ENCODE peak calls at places on chromosome 1, in eight cellular contexts. A is cardiac fibroblast; F is CD8-positive, alpha-beta T cell; C is neuronal stem cell; B is left lung; S is sigmoid colon; X is fibroblast of lung; J is astrocyte of the spinal cord. L is an unnamed sample.

GRCh38 chr1:158864595-158864994 is 33.4 kb downstream of the MNDA start:
- DNase-seq in A (no peak), F (no peak), C (peak; percentile 41), B (no peak), S (no peak), X (no peak), J (no peak), L (no peak)

GRCh38 chr1:59747469-59748014 is 67.2 kb upstream of the HOOK1 start:
- DNase-seq in A (no peak), F (no peak), C (no peak), B (no peak), S (no peak), X (no peak), J (no peak), L (no peak)

GRCh38 chr1:114550336-114550735 is 31.1 kb downstream of the BCAS2 start:
- DNase-seq in A (no peak), F (no peak), C (no peak), B (no peak), S (no peak), X (no peak), J (no peak), L (no peak)

GRCh38 chr1:97621955-97622354 is 298.9 kb downstream of the DPYD start:
- DNase-seq in A (peak; percentile 54), F (no peak), C (no peak), B (no peak), S (no peak), X (no peak), J (no peak), L (no peak)

GRCh38 chr1:53339736-53340385 is 12.0 kb upstream of the LRP8 start:
- DNase-seq in A (no peak), F (peak; percentile 0), C (no peak), B (peak; percentile 16), S (no peak), X (no peak), J (no peak), L (no peak)

GRCh38 chr1:182629674-182630073 is 25.5 kb upstream of the RGS16 start:
- DNase-seq in A (no peak), F (peak; percentile 50), C (no peak), B (no peak), S (no peak), X (no peak), J (no peak), L (no peak)

GRCh38 chr1:98940680-98941079 is 64.0 kb downstream of the PLPPR5 start:
- DNase-seq in A (peak; percentile 63), F (no peak), C (no peak), B (no peak), S (no peak), X (peak; percentile 50), J (peak; percentile 22), L (peak; percentile 5)

GRCh38 chr1:15246960-15247614 is at the start of gene FHAD1:
- DNase-seq in A (peak; percentile 40), F (peak; percentile 52), C (peak; percentile 77), B (peak; percentile 61), S (peak; percentile 74), X (peak; percentile 67), J (peak; percentile 68), L (peak; percentile 16)

GRCh38 chr1:201307760-201308499 is 24.6 kb downstream of the PKP1 start:
- DNase-seq in A (no peak), F (no peak), C (no peak), B (no peak), S (no peak), X (no peak), J (no peak), L (peak; percentile 61)

DNA sequence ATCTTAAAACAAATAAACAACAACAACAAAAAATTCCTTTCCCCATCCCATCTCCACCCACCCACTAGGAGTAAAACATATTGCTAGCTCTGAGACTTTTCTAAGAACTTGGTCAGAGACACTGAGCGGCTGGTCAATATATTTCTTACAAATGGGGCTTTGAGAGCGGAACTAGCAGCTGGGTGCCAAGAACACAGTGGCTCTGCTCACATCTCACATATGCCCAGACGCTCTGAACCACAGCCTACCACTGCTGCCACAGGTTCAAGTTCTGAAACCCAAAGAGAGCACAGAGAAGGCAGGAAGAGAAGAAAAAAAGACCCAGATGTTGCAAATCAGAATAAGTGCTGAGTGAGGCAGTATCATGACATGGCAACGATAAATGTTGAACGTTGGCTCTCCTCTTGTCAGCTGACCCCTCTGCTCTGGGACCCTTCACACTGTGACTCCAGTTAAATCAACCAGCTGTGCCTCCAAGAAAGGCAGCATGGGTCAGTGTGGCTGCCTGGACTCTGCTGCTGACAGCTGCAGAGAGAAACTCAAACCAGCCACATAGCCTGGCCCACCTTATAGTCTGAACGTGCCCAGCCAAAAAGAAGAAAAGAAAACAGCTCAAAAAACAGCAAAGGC is 26.4 kb downstream of the HIVEP3 start:
- DNase-seq in A (no peak), F (peak; percentile 16), C (no peak), B (no peak), S (no peak), X (peak; percentile 39), J (no peak), L (no peak)
- H3K4me3 ChIP-seq in A (no peak overlapping the region), F (peak overlapping the region; percentile 56), C (no peak overlapping the region), B (no peak overlapping the region), S (no peak overlapping the region), X (no peak overlapping the region), J (no peak overlapping the region), L (no peak overlapping the region)

GRCh38 chr1:20931930-20932436 is 144.9 kb upstream of the HP1BP3 start:
- DNase-seq in A (no peak), F (no peak), C (no peak), B (no peak), S (no peak), X (no peak), J (no peak), L (no peak)

GRCh38 chr1:20935717-20936116 is 148.6 kb upstream of the HP1BP3 start:
- DNase-seq in A (no peak), F (no peak), C (no peak), B (no peak), S (no peak), X (no peak), J (no peak), L (no peak)

GRCh38 chr1:20936216-20936615 is 149.1 kb upstream of the HP1BP3 start:
- DNase-seq in A (no peak), F (no peak), C (no peak), B (no peak), S (no peak), X (no peak), J (no peak), L (no peak)

GRCh38 chr1:20932437-20932977 is 145.4 kb upstream of the HP1BP3 start:
- DNase-seq in A (no peak), F (no peak), C (no peak), B (no peak), S (no peak), X (no peak), J (no peak), L (no peak)

DNA sequence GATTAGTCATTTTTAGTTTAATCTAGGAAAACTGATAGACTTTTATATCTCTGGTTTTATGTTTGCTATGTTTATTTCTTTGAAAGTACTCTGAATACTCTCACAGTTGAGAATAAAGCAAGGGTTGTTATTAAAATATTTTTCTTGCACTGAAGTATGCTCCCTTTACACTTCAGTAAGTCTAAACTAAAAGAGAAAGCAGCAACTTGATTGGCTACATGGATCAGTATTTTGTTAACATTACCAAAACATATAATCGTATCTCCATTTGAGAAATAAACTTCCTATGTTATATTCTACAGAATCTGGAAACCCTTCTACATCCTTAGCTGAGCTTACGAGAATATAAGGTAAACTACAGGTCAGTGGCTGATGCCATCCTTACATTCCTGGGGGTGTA is 149.5 kb upstream of the HP1BP3 start:
- DNase-seq in A (no peak), F (no peak), C (no peak), B (no peak), S (no peak), X (peak; percentile 45), J (peak; percentile 16), L (no peak)
- H3K4me3 ChIP-seq in A (no peak overlapping the region), F (no peak overlapping the region), C (no peak overlapping the region), B (no peak overlapping the region), S (peak overlapping the region; percentile 7), X (no peak overlapping the region), J (no peak overlapping the region), L (no peak overlapping the region)

DNA sequence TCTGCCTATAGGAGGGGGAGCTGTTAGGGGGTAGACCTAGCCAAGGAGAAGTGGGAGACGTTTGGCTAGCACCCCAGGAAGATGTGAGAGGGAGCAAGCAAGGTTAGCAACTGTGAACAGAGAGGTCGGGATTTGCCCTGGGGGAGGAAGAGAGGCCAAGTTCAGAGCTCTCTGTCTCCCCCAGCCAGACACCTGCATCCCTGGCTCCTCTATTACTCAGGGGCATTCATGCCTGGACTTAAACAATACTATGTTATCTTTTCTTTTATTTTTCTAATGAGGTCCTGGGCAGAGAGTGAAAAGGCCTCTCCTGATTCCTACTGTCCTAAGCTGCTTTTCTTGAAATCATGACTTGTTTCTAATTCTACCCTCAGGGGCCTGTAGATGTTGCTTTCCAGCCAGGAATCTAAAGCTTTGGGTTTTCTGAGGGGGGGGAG is 2.4 kb downstream of the BTG2 start:
- DNase-seq in A (no peak), F (peak; percentile 14), C (no peak), B (no peak), S (no peak), X (no peak), J (no peak), L (no peak)
- H3K4me3 ChIP-seq in A (peak overlapping the region; percentile 93), F (peak overlapping the region; percentile 98), C (no peak overlapping the region), B (peak overlapping the region; percentile 96), S (peak overlapping the region; percentile 98), X (no peak overlapping the region), J (peak overlapping the region; percentile 6), L (no peak overlapping the region)

DNA sequence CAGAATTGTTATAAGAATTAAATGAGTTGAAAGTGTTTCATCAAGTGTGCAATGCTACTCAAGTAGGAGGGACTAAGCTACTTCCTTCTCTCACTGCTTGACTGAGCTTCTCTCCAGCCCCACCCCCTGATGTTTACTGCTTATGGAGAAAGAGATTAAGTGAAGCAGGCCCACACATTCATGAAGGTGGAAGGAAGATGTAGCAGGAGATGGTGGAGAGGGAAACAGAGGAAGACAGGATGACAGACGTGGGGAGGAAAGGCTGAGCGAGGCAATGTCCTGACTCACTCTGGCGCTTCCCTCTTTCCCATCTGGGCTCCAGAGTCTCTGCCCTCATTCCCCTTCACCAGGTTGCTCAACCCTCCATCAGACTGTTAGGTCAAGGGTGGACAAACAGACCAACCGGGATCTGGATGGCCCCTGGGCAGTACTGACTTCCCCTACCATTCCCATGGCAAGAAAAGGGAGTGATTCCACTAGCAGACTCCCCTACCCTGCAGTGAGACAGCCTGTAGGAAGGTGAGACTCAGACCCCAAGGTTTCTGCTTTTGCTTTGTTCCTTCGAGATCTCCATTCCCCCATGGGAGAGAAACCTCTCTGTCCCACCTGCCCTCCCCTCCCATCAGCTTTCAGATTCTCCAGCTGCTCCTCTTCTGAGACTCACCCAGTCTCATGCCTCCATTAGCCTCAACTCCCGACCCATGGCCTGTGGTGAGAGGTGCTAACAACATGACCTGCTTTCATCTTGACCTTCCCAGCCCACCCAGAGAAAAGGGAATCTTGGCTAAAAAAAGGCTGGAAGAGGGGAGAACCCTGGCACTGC is 3.1 kb upstream of the ARHGEF2 start:
- DNase-seq in A (peak; percentile 85), F (peak; percentile 44), C (no peak), B (no peak), S (peak; percentile 77), X (peak; percentile 90), J (no peak), L (peak; percentile 72)
- H3K4me3 ChIP-seq in A (peak overlapping the region; percentile 87), F (peak overlapping the region; percentile 25), C (no peak overlapping the region), B (peak overlapping the region; percentile 14), S (no peak overlapping the region), X (peak overlapping the region; percentile 34), J (peak overlapping the region; percentile 44), L (peak overlapping the region; percentile 94)